ENCODE peak calls at places on chromosomes 12 and 14, in seven cellular contexts. M, X, H, D, K, B and W are unnamed samples.

GRCh38 chr12:53222170-53223005 is 9.6 kb downstream of the RARG start:
- DNase-seq in M (no peak), X (no peak), B (no peak), H (no peak), D (no peak), K (no peak), W (no peak)

GRCh38 chr12:49698619-49699545 is 8.3 kb downstream of the FMNL3 start:
- DNase-seq in B (peak; percentile 71), M (peak; percentile 91), D (no peak), X (peak; percentile 29), K (peak; percentile 83), H (no peak), W (peak; percentile 64)

GRCh38 chr12:130993759-130994670 is 40.3 kb downstream of the ADGRD1 start:
- DNase-seq in H (no peak), B (no peak), K (no peak), D (no peak), X (no peak), M (no peak), W (peak; percentile 48)

GRCh38 chr14:96584199-96584906 is 82.2 kb downstream of the PAPOLA start:
- DNase-seq in X (peak; percentile 24), M (no peak), D (peak; percentile 33), K (peak; percentile 21), B (no peak), H (peak; percentile 46), W (peak; percentile 61)

GRCh38 chr14:34081576-34082136 is 130.8 kb upstream of the EGLN3 start:
- DNase-seq in M (no peak), K (peak; percentile 24), H (peak; percentile 48), D (peak; percentile 57), B (peak; percentile 40), X (no peak), W (no peak)

GRCh38 chr14:79270361-79270760 is 940.9 kb downstream of the DIO2 start:
- DNase-seq in K (no peak), D (no peak), M (no peak), X (no peak), H (no peak), B (no peak), W (no peak)

GRCh38 chr14:69880051-69880487 is 853 bp downstream of the SMOC1 start:
- DNase-seq in H (peak; percentile 37), M (no peak), K (no peak), X (no peak), B (peak; percentile 29), D (no peak), W (no peak)

GRCh38 chr12:591571-592505 is 71.4 kb downstream of the NINJ2 start:
- DNase-seq in B (no peak), K (no peak), M (no peak), X (peak; percentile 91), H (peak; percentile 84), D (no peak), W (peak; percentile 61)

GRCh38 chr14:51738754-51739153 is 87.0 kb downstream of the FRMD6 start:
- DNase-seq in B (no peak), H (no peak), D (peak; percentile 3), M (no peak), K (no peak), X (no peak), W (no peak)

GRCh38 chr12:66197413-66198055 is 8.5 kb downstream of the IRAK3 start:
- DNase-seq in M (no peak), B (peak; percentile 21), K (peak; percentile 67), D (no peak), X (no peak), H (no peak), W (no peak)

GRCh38 chr14:50599700-50600444 is 39.9 kb downstream of the ATL1 start:
- DNase-seq in B (peak; percentile 60), H (no peak), K (peak; percentile 68), M (no peak), D (peak; percentile 38), X (no peak), W (no peak)

GRCh38 chr12:110058875-110059615 is 10.7 kb upstream of the C12orf76 start:
- DNase-seq in M (no peak), B (no peak), X (no peak), H (no peak), K (no peak), D (no peak), W (no peak)

GRCh38 chr14:32047791-32048190 is 29.3 kb upstream of the ARHGAP5 start:
- DNase-seq in D (no peak), M (no peak), K (no peak), X (no peak), B (no peak), H (no peak), W (no peak)

GRCh38 chr12:132337557-132337956 is 8.2 kb upstream of the GALNT9 start:
- DNase-seq in H (no peak), B (peak; percentile 2), K (no peak), M (no peak), D (no peak), X (no peak), W (no peak)

GRCh38 chr12:54009171-54010052 is 627 bp downstream of the HOXC8 start:
- DNase-seq in X (peak; percentile 25), K (no peak), D (no peak), B (no peak), M (no peak), H (no peak), W (no peak)

GRCh38 chr14:88496414-88496813 is 58.4 kb downstream of the PTPN21 start:
- DNase-seq in X (no peak), K (no peak), D (no peak), H (no peak), M (no peak), B (no peak), W (no peak)

GRCh38 chr12:80811957-80812708 is 95.4 kb downstream of the MYF5 start:
- DNase-seq in H (no peak), D (no peak), M (no peak), X (no peak), B (no peak), K (no peak), W (no peak)
- H3K27ac ChIP-seq in H (no peak overlapping the region), D (no peak overlapping the region), M (no peak overlapping the region), X (no peak overlapping the region), B (no peak overlapping the region), K (no peak overlapping the region), W (no peak overlapping the region)

GRCh38 chr14:100472491-100472890 is 114.7 kb downstream of the BEGAIN start:
- DNase-seq in H (no peak), M (no peak), X (no peak), K (no peak), B (no peak), D (no peak), W (no peak)

GRCh38 chr14:100476012-100476822 is 111.0 kb downstream of the BEGAIN start:
- DNase-seq in M (no peak), X (peak; percentile 92), D (peak; percentile 94), K (no peak), B (peak; percentile 98), H (peak; percentile 91), W (no peak)

GRCh38 chr14:100475268-100475667 is 111.9 kb downstream of the BEGAIN start:
- DNase-seq in M (no peak), X (no peak), H (no peak), D (no peak), K (no peak), B (no peak), W (no peak)

GRCh38 chr14:100473249-100473648 is 114.0 kb downstream of the BEGAIN start:
- DNase-seq in M (no peak), B (no peak), D (no peak), X (no peak), K (no peak), H (no peak), W (no peak)

DNA sequence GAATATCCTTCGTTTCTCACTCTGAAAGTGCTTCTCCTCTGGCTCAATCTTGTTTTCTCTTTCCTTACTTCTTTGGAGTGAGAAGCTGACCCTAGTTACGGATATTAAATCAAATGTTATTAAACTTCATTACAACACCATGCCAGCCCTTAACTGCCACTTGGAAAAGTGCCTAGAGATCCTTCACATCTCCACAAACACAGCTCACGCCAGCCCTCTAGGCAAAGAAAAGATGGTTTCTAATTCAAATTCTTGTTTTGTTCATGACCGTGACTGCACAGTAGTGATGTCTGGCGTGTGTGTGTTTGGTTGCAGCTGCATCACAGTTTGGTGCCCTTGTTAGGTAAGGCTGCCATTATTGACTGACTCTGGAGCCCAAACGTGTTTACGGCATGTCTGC is 113.0 kb downstream of the BEGAIN start:
- DNase-seq in M (no peak), X (no peak), H (no peak), K (no peak), B (no peak), D (no peak), W (no peak)
- H3K4me3 ChIP-seq in M (no peak overlapping the region), X (no peak overlapping the region), H (no peak overlapping the region), K (no peak overlapping the region), B (no peak overlapping the region), D (no peak overlapping the region), W (no peak overlapping the region)

DNA sequence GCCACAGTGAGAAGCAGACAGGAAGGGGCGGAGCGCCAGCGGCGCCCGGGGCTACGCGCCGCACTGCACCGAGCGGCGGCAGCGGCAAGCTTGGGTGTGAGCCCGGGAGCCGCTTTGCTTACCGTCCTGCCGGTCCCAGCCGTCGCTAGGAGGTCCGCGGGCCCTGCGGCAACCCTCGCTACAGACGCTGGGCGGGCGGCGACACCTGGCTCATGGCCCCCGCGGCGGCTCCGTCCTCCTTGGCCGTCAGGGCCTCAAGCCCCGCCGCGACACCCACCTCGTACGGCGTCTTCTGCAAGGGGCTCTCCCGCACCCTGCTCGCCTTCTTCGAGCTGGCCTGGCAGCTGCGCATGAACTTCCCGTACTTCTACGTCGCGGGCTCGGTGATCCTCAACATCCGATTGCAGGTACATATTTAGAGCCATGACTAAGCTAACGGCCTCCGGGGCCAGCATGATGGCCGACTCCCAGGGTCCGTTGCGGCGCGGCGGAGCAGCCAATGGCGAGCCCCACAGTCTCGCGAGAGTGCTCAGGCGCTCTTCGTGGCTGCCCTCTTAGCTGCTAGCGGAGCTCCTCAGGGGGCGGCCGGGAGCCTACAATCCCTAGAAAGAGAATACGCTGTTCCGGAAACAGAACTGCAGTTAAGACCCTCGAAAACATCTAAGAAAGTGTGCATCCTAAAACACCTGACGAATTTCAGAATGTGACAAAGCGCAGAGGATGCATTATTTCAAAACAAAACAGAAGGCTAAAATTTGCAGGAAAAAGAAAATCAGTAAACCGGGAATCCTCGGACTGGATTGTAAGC is at the start of gene SMIM10L1:
- DNase-seq in K (peak; percentile 95), B (peak; percentile 94), H (peak; percentile 93), X (peak; percentile 95), D (peak; percentile 87), M (peak; percentile 78), W (peak; percentile 96)
- TF ChIP-seq POLR2A in K (peak; percentile 93), B (peak; percentile 82), H (peak; percentile 40), X (peak; percentile 56), D (peak; percentile 67), M (peak; percentile 91), W (peak; percentile 13)

DNA sequence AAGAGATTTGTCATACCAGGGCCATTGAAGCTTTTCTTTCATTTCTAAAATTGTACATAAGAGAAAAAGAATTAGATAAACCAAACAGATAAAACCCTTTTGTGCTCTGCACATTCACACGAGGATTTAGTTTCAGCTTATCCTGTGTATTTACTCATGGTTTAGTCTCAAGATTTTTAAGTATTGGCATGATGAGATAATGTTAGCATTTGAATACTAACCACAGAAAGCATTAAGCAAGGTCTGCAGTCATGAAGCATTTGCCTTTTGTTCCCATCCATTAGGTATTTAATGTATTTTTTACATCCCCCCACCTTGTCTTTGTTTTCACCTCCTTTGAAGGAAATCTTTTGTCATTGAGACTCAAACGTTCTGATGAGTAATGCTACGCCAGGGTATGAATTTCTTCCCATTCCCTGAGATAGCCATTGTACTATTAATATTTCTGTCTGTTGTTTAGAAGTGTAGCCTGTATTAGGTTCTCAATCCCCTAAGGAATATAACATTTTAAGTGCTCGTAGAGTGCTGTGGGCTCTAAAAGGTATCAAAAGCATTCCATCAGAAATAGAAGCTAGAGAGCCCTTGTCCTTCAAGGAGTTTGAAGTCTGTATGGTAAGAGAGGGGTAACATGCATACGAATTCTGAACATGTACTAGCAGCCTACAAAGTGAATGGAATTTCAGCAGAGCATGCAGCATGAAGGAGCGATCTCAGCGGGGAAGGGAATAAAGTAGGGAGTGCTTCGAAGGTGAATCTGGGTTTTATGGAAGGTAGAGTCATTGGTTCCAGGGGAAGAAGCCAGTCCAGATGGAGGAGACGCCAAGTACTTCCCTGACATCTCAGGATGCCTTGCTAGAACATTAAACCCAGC is 22.3 kb downstream of the CRADD start:
- DNase-seq in X (no peak), D (no peak), B (peak; percentile 93), H (no peak), M (no peak), K (no peak), W (no peak)
- H3K27ac ChIP-seq in X (peak overlapping the region; percentile 37), D (no peak overlapping the region), B (no peak overlapping the region), H (no peak overlapping the region), M (no peak overlapping the region), K (no peak overlapping the region), W (peak overlapping the region; percentile 13)